ENCODE peak calls at places on chromosomes 2 and 18, in five cellular contexts. K is foreskin fibroblast; R is CD4-positive, alpha-beta T cell; X is heart left ventricle; W is tibial artery. G is an unnamed sample.

GRCh38 chr2:163210430-163210918 is 371.9 kb upstream of the KCNH7 start:
- DNase-seq in K (peak; percentile 56), X (no peak), W (no peak), R (no peak), G (no peak)

GRCh38 chr2:190235101-190235500 is 84.5 kb downstream of the HIBCH start:
- DNase-seq in K (peak; percentile 60), X (no peak), W (no peak), R (no peak), G (no peak)

GRCh38 chr18:21960189-21960588 is 209.2 kb upstream of the GATA6 start:
- DNase-seq in K (no peak), W (no peak), X (no peak), R (no peak), G (no peak)

GRCh38 chr18:67794512-67794911 is 278.0 kb upstream of the DSEL start:
- DNase-seq in X (no peak), R (no peak), K (peak; percentile 49), W (no peak), G (no peak)

GRCh38 chr2:109238580-109238979 is 109.6 kb downstream of the SH3RF3 start:
- DNase-seq in X (peak; percentile 65), K (peak; percentile 96), W (peak; percentile 87), R (no peak), G (peak; percentile 95)

GRCh38 chr2:158936978-158937377 is 31.5 kb upstream of the TANC1 start:
- DNase-seq in K (peak; percentile 93), W (no peak), R (no peak), X (no peak), G (no peak)

GRCh38 chr18:60978338-60978737 is 354.9 kb upstream of the CDH20 start:
- DNase-seq in X (no peak), K (peak; percentile 42), W (no peak), R (no peak), G (no peak)

GRCh38 chr18:52077251-52077983 is 262.6 kb upstream of the DCC start:
- DNase-seq in R (no peak), K (no peak), X (no peak), W (no peak), G (no peak)

GRCh38 chr2:57080035-57080434 is 896.2 kb downstream of the CCDC85A start:
- DNase-seq in R (no peak), W (no peak), X (no peak), K (peak; percentile 0), G (no peak)

GRCh38 chr2:29189052-29189451 is 73.8 kb downstream of the CLIP4 start:
- DNase-seq in W (no peak), K (no peak), R (no peak), X (no peak), G (no peak)

GRCh38 chr2:43021791-43022500 is 204.5 kb downstream of the ZFP36L2 start:
- DNase-seq in W (no peak), R (no peak), X (no peak), K (no peak), G (no peak)

GRCh38 chr2:171852489-171852888 is 41.6 kb downstream of the SLC25A12 start:
- DNase-seq in W (no peak), X (no peak), K (peak; percentile 38), R (no peak), G (no peak)

GRCh38 chr2:9782197-9782719 is 61.0 kb upstream of the TAF1B start:
- DNase-seq in K (no peak), X (no peak), W (peak; percentile 29), R (peak; percentile 65), G (no peak)

GRCh38 chr2:119434664-119435063 is 3.0 kb downstream of the TMEM37 start:
- DNase-seq in K (no peak), X (no peak), W (no peak), R (no peak), G (no peak)

GRCh38 chr2:37802899-37803379 is 122.1 kb upstream of the RMDN2 start:
- DNase-seq in R (no peak), K (peak; percentile 92), W (no peak), X (no peak), G (no peak)

GRCh38 chr2:54524236-54524991 is 68.3 kb downstream of the SPTBN1 start:
- DNase-seq in W (no peak), K (peak; percentile 35), X (no peak), R (no peak), G (no peak)

GRCh38 chr2:46239175-46239846 is 57.9 kb upstream of the EPAS1 start:
- DNase-seq in W (no peak), X (no peak), R (no peak), K (peak; percentile 36), G (peak; percentile 61)

GRCh38 chr2:111171337-111171930 is 50.7 kb downstream of the BCL2L11 start:
- DNase-seq in W (no peak), R (no peak), K (no peak), X (no peak), G (no peak)

GRCh38 chr2:239882781-239883180 is 142.4 kb downstream of the NDUFA10 start:
- DNase-seq in W (peak; percentile 55), X (no peak), R (no peak), K (no peak), G (no peak)

GRCh38 chr2:70750320-70750719 is 17.7 kb downstream of the ADD2 start:
- DNase-seq in W (no peak), K (no peak), R (no peak), X (no peak), G (no peak)

GRCh38 chr2:64766841-64767669 is 113.3 kb upstream of the SERTAD2 start:
- DNase-seq in W (no peak), R (no peak), X (no peak), K (peak; percentile 48), G (no peak)

GRCh38 chr2:98917031-98917459 is 19.0 kb downstream of the CRACDL start:
- DNase-seq in R (no peak), K (peak; percentile 91), X (no peak), W (peak; percentile 16), G (no peak)

GRCh38 chr2:197647961-197648690 is 27.3 kb downstream of the RFTN2 start:
- DNase-seq in W (no peak), R (no peak), K (peak; percentile 48), X (no peak), G (no peak)

GRCh38 chr2:240914645-240915525 is 8.7 kb downstream of the CROCC2 start:
- DNase-seq in R (no peak), K (peak; percentile 19), X (no peak), W (no peak), G (peak; percentile 43)
- TF ChIP-seq CTCF in R (no peak), K (no peak), X (no peak), W (no peak), G (peak; percentile 72)

GRCh38 chr18:57959278-57959677 is 84.7 kb upstream of the NEDD4L start:
- DNase-seq in W (no peak), K (peak; percentile 67), X (no peak), R (no peak), G (no peak)
- TF ChIP-seq CTCF in W (no peak), K (peak; percentile 20), X (peak; percentile 21), R (no peak), G (peak; percentile 28)

GRCh38 chr2:95359501-95359930 is 43.0 kb upstream of the FAHD2A start:
- DNase-seq in W (peak; percentile 42), K (no peak), R (no peak), X (no peak), G (no peak)
- TF ChIP-seq CTCF in W (no peak), K (no peak), R (no peak), X (no peak), G (no peak)

GRCh38 chr2:96527052-96527964 is 9.2 kb upstream of the ARID5A start:
- DNase-seq in K (peak; percentile 67), X (peak; percentile 61), W (peak; percentile 66), R (peak; percentile 48), G (no peak)

GRCh38 chr2:96530144-96530430 is 6.5 kb upstream of the ARID5A start:
- DNase-seq in X (no peak), R (no peak), W (no peak), K (no peak), G (no peak)

GRCh38 chr2:96529376-96530143 is 7.0 kb upstream of the ARID5A start:
- DNase-seq in K (no peak), R (no peak), W (no peak), X (no peak), G (no peak)

GRCh38 chr2:96527990-96528679 is 8.4 kb upstream of the ARID5A start:
- DNase-seq in R (peak; percentile 53), K (peak; percentile 60), W (peak; percentile 91), X (peak; percentile 60), G (peak; percentile 79)

GRCh38 chr2:96528680-96529375 is 7.7 kb upstream of the ARID5A start:
- DNase-seq in X (no peak), R (no peak), W (peak; percentile 87), K (no peak), G (no peak)
- TF ChIP-seq CTCF in X (no peak), R (no peak), W (no peak), K (no peak), G (no peak)

GRCh38 chr2:203670939-203671338 is 35.5 kb upstream of the CD28 start:
- DNase-seq in W (no peak), X (no peak), K (peak; percentile 51), R (no peak), G (no peak)
- TF ChIP-seq CTCF in W (no peak), X (no peak), K (no peak), R (no peak), G (no peak)